ENCODE peak calls at places on chromosomes 16 and 17, in ten cellular contexts. R is frontal cortex; J is astrocyte; O is adipocyte; Z is activated naive CD4-positive, alpha-beta T cell treated with anti-CD3 and anti-CD28 coated beads, Interleukin-2, amount 50 U/mL, for 16 hours; E is effector memory CD4-positive, alpha-beta T cell; X is tibial artery; V is activated CD4-positive, alpha-beta T cell treated with anti-CD3 and anti-CD28 coated beads, Interleukin-2, amount 50 U/mL, for 24 hours; A is PC-9; G is iPS-NIHi11. H is an unnamed sample.

GRCh38 chr16:65200857-65201256 is 79.0 kb upstream of the CDH11 start:
- DNase-seq in X (no peak), E (no peak), Z (no peak), O (no peak), J (no peak), A (no peak), G (no peak), V (no peak), R (no peak), H (peak; percentile 33)

GRCh38 chr16:102060-102855 is 24.2 kb downstream of the MPG start:
- DNase-seq in Z (no peak), A (no peak), E (no peak), G (no peak), X (peak; percentile 98), V (no peak), R (no peak), O (no peak), J (peak; percentile 59), H (no peak)

GRCh38 chr17:40363480-40363838 is 1.1 kb downstream of the GJD3 start:
- DNase-seq in R (no peak), A (no peak), X (no peak), V (no peak), Z (no peak), E (no peak), O (peak; percentile 56), G (no peak), J (peak; percentile 25), H (peak; percentile 71)

GRCh38 chr16:3060339-3061127 is 4.9 kb upstream of the IL32 start:
- DNase-seq in R (no peak), Z (no peak), X (no peak), G (no peak), V (no peak), A (no peak), E (no peak), O (no peak), J (no peak), H (no peak)

GRCh38 chr16:88785106-88785924 is at the start of gene PIEZO1:
- DNase-seq in A (no peak), X (peak; percentile 84), V (peak; percentile 68), O (peak; percentile 92), E (peak; percentile 73), G (peak; percentile 78), Z (peak; percentile 83), J (no peak), R (peak; percentile 82), H (peak; percentile 86)

GRCh38 chr16:72291121-72291520 is 119.2 kb upstream of the PMFBP1 start:
- DNase-seq in A (no peak), J (peak; percentile 69), X (no peak), E (no peak), Z (no peak), O (peak; percentile 60), R (no peak), V (no peak), G (no peak), H (peak; percentile 54)

GRCh38 chr16:396605-397004 is 394 bp upstream of the NME4 start:
- DNase-seq in V (no peak), O (peak; percentile 86), G (no peak), E (no peak), Z (no peak), R (peak; percentile 70), J (peak; percentile 35), X (peak; percentile 84), A (no peak), H (peak; percentile 89)

GRCh38 chr16:69176033-69176780 is 10.8 kb upstream of the SNTB2 start:
- DNase-seq in G (no peak), E (no peak), A (no peak), Z (no peak), X (no peak), O (peak; percentile 53), R (no peak), J (peak; percentile 85), V (no peak), H (peak; percentile 85)

GRCh38 chr17:1200440-1200839 is 20.7 kb upstream of the ABR start:
- DNase-seq in E (no peak), Z (no peak), A (no peak), V (no peak), J (no peak), X (no peak), O (no peak), G (no peak), R (no peak), H (no peak)

GRCh38 chr17:50047488-50048126 is 8.3 kb upstream of the ITGA3 start:
- DNase-seq in X (peak; percentile 69), J (peak; percentile 83), R (no peak), V (no peak), O (peak; percentile 59), A (peak; percentile 70), E (no peak), Z (no peak), G (no peak), H (peak; percentile 87)

GRCh38 chr17:44502598-44503079 is 567 bp downstream of the GPATCH8 start:
- DNase-seq in R (no peak), Z (no peak), E (no peak), O (peak; percentile 44), G (no peak), V (peak; percentile 1), X (no peak), A (no peak), J (peak; percentile 6), H (peak; percentile 48)

GRCh38 chr16:66475232-66475631 is 48.1 kb downstream of the BEAN1 start:
- DNase-seq in J (no peak), R (no peak), V (no peak), G (no peak), A (no peak), O (no peak), X (no peak), E (no peak), Z (no peak), H (no peak)

GRCh38 chr17:31195305-31195704 is 100.5 kb downstream of the NF1 start:
- DNase-seq in V (no peak), O (no peak), A (no peak), Z (no peak), G (no peak), J (no peak), X (no peak), E (no peak), R (no peak), H (no peak)

GRCh38 chr17:21291862-21292261 is 7.4 kb downstream of the MAP2K3 start:
- DNase-seq in A (no peak), R (no peak), X (no peak), Z (no peak), E (no peak), J (no peak), V (no peak), O (no peak), G (no peak), H (no peak)

GRCh38 chr17:42754782-42755181 is 6.2 kb upstream of the RAMP2 start:
- DNase-seq in A (peak; percentile 67), X (peak; percentile 84), O (no peak), Z (no peak), E (no peak), J (peak; percentile 48), R (no peak), V (no peak), G (no peak), H (peak; percentile 70)

GRCh38 chr16:50844840-50845239 is 103.0 kb downstream of the CYLD start:
- DNase-seq in O (no peak), R (no peak), X (no peak), G (no peak), V (no peak), E (no peak), J (peak; percentile 54), Z (no peak), A (no peak), H (no peak)

GRCh38 chr17:32142038-32142856 is at the start of gene RHOT1:
- DNase-seq in J (peak; percentile 88), O (peak; percentile 92), A (peak; percentile 84), R (peak; percentile 71), G (peak; percentile 79), E (peak; percentile 63), X (peak; percentile 84), Z (peak; percentile 80), V (peak; percentile 44), H (peak; percentile 96)

GRCh38 chr16:23682181-23682580 is 3.5 kb downstream of the PLK1 start:
- DNase-seq in R (no peak), A (no peak), Z (no peak), J (no peak), V (no peak), G (no peak), X (no peak), O (peak; percentile 52), E (no peak), H (peak; percentile 19)

GRCh38 chr17:81371910-81372760 is 23.1 kb upstream of the BAHCC1 start:
- DNase-seq in Z (no peak), X (no peak), R (peak; percentile 61), V (no peak), J (peak; percentile 7), O (peak; percentile 72), E (no peak), G (peak; percentile 72), A (no peak), H (peak; percentile 68)

GRCh38 chr16:57781741-57782606 is 20.3 kb downstream of the KIFC3 start:
- DNase-seq in Z (no peak), E (no peak), O (no peak), G (no peak), J (peak; percentile 50), A (no peak), X (no peak), V (no peak), R (no peak), H (peak; percentile 76)

GRCh38 chr17:34723875-34724274 is 144.5 kb downstream of the TMEM132E start:
- DNase-seq in G (no peak), J (no peak), X (no peak), Z (no peak), R (no peak), V (no peak), O (no peak), A (no peak), E (no peak), H (no peak)

GRCh38 chr16:23171234-23171948 is 11.2 kb upstream of the SCNN1G start:
- DNase-seq in R (no peak), E (no peak), X (no peak), Z (no peak), A (no peak), J (peak; percentile 20), V (no peak), O (no peak), G (no peak), H (peak; percentile 44)

GRCh38 chr16:84572096-84572495 is 45.8 kb downstream of the COTL1 start:
- DNase-seq in Z (no peak), G (no peak), A (no peak), R (no peak), E (no peak), V (no peak), J (no peak), X (no peak), O (no peak), H (no peak)

GRCh38 chr17:4901648-4902344 is 1.1 kb downstream of the CHRNE start:
- DNase-seq in J (no peak), O (peak; percentile 24), R (peak; percentile 60), A (no peak), V (no peak), G (peak; percentile 46), Z (no peak), E (peak; percentile 12), X (no peak), H (no peak)

GRCh38 chr17:75295220-75296158 is 6.3 kb upstream of the SLC25A19 start:
- DNase-seq in J (no peak), V (no peak), E (no peak), G (no peak), R (no peak), O (no peak), X (no peak), A (no peak), Z (no peak), H (no peak)

GRCh38 chr16:57923841-57924240 is 47.1 kb downstream of the CNGB1 start:
- DNase-seq in Z (no peak), R (no peak), E (no peak), G (no peak), X (no peak), V (no peak), O (no peak), A (no peak), J (no peak), H (no peak)

GRCh38 chr17:67558740-67559380 is 158.9 kb upstream of the NOL11 start:
- DNase-seq in E (no peak), A (no peak), X (no peak), R (no peak), J (no peak), O (peak; percentile 13), V (no peak), G (no peak), Z (no peak), H (peak; percentile 90)

GRCh38 chr16:67445441-67445912 is 14.6 kb downstream of the HSD11B2 start:
- DNase-seq in Z (no peak), X (no peak), R (no peak), J (no peak), V (no peak), O (no peak), E (no peak), G (no peak), A (no peak), H (no peak)